ENCODE peak calls at places on chromosome 1, in four cellular contexts. One of them, this sample, is unnamed.

GRCh38 chr1:72570815-72571214 is 288.5 kb upstream of the NEGR1 start:
- DNase-seq in suprapubic skin: no peak
- DNase-seq in K562: no peak
- DNase-seq in A549: no peak
- DNase-seq in this sample: no peak

GRCh38 chr1:234707641-234708040 is 97.7 kb upstream of the IRF2BP2 start:
- DNase-seq in suprapubic skin: no peak
- DNase-seq in K562: no peak
- DNase-seq in A549: no peak
- DNase-seq in this sample: peak

GRCh38 chr1:19257178-19257914 is 5.7 kb downstream of the MRTO4 start:
- DNase-seq in suprapubic skin: no peak
- DNase-seq in K562: no peak
- DNase-seq in A549: no peak
- DNase-seq in this sample: no peak

GRCh38 chr1:154935749-154936415 is 637 bp downstream of the PMVK start:
- DNase-seq in suprapubic skin: no peak
- DNase-seq in K562: no peak
- DNase-seq in A549: no peak
- DNase-seq in this sample: peak

GRCh38 chr1:65362545-65362944 is 53.2 kb downstream of the DNAJC6 start:
- DNase-seq in suprapubic skin: no peak
- DNase-seq in K562: no peak
- DNase-seq in A549: no peak
- DNase-seq in this sample: no peak

GRCh38 chr1:80214888-80215540 is 1208.5 kb upstream of the ADGRL4 start:
- DNase-seq in suprapubic skin: no peak
- DNase-seq in K562: no peak
- DNase-seq in A549: no peak
- DNase-seq in this sample: no peak

GRCh38 chr1:84973493-84974334 is 23.2 kb downstream of the MCOLN2 start:
- DNase-seq in suprapubic skin: no peak
- DNase-seq in K562: no peak
- DNase-seq in A549: peak
- DNase-seq in this sample: no peak

GRCh38 chr1:40783001-40783905 is at the start of gene KCNQ4:
- DNase-seq in suprapubic skin: no peak
- DNase-seq in K562: peak
- DNase-seq in A549: no peak
- DNase-seq in this sample: peak

GRCh38 chr1:188715566-188715965 is 1762.1 kb downstream of the BRINP3 start:
- DNase-seq in suprapubic skin: no peak
- DNase-seq in K562: no peak
- DNase-seq in A549: peak
- DNase-seq in this sample: no peak

DNA sequence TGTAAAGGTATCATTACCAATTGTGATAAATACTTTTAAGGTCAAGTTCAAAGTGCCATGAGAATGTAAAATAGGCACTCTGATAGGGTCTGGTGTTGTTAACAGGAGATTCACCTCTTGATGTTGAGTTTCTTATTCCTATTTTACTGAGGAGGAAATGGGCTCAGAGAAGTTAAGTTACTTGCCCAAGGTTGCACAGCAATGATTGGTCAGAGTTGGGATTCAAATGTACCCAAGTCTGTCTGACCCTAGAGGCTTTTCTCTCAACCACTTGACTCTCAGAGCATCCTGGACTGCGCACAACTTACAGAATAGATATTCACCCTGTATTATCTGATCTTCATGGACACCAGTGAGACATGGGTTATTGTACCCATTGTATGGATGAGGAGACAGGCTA is 33.9 kb downstream of the SOX13 start:
- DNase-seq in suprapubic skin: no peak
- DNase-seq in K562: no peak
- DNase-seq in A549: no peak
- DNase-seq in this sample: no peak
- TF ChIP-seq CTCF in suprapubic skin: no peak
- TF ChIP-seq CTCF in K562: no peak
- TF ChIP-seq CTCF in A549: no peak
- TF ChIP-seq CTCF in this sample: no peak

DNA sequence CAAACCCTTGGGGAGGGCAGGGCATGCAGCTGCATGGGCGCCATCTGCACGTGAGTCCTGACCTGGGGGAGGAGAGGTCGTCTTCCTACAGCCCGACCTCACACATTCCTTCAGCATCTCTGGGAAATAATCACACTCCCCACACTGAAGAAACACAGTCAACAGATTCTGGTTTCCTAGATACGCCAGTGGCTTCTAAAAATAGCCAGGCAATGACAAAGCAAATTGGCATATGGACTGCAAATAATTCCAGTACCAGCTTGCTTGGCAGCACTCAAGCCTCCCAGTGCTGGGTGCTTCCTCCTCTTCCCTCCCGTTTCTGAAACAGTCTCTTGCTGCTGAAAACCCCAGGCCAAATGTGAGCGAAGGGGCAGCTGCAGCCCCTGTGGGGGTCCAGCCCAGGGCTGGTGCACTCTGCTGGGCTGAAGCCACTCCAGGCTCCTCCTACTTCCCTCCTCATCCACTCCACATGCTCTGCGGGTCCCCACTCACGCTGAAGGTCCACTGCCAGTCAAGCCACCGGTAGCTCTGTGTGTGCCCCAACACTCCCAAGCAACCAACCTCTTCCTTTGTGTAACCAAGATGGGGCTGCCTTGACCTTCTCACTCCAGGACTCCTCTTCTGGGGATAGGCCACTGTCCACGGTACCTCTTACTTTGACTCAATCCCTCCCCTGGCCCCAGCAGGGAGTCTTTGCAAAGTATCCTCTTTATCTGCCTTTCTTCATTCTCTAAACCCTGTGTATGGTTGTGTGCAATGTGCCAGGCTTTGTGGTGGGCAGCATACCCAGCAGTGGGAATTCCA is 69.0 kb downstream of the KCND3 start:
- DNase-seq in suprapubic skin: no peak
- DNase-seq in K562: no peak
- DNase-seq in A549: peak
- DNase-seq in this sample: peak
- TF ChIP-seq EP300 in suprapubic skin: no peak
- TF ChIP-seq EP300 in K562: no peak
- TF ChIP-seq EP300 in A549: no peak
- TF ChIP-seq EP300 in this sample: no peak

DNA sequence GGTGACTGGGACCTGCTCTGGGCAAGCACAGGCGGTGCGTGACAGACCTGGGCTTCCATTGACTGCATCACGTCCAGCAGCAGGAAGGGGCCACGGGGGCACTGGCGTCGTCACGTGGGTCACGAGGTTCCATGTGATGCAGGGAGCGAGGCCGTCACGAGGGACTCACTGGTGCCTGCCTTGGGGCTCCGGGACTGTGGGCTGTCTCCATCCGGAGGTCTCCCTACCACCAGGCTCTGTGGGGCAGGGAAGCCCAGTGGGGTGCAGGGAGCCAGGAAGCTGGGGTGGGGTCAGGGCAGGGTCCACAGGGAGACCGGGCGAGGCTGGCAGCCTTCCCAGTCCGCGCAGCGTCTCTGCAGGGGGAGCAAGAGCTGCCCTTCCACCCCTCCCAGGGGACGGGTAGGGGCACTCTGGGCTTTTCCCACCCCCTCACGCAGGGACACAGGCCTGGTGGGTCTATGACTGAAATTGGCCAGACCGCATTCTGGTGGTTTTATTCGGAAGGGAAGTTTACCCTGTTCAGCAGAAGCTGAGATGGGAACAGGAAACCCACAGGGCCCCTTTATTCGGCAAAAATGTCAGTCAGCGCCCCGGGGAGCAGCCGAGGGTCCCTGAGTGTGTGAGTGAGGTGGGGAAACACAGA is 416 bp upstream of the TNFRSF14 start:
- DNase-seq in suprapubic skin: peak
- DNase-seq in K562: no peak
- DNase-seq in A549: no peak
- DNase-seq in this sample: peak
- TF ChIP-seq POLR2A in suprapubic skin: no peak
- TF ChIP-seq POLR2A in K562: no peak
- TF ChIP-seq POLR2A in A549: no peak
- TF ChIP-seq POLR2A in this sample: peak

DNA sequence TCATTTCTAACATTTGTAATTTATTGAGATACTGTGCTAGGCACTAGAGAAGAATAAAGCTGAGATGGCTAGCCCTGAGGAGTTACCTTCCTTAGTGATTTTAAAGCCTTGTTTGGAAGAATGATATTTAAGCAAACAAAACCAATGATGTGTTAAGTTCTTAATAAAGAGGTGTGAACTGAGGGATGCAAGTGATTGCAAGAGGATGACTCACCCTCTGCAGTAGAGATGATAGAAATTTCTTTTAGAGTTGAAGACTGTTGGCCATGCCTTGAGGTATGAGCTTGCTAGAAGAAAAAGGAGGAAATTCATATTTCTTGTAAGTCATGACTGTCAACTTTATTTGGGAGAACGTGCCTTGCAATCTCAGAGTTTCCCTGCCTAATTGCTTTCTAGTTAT is 94.7 kb downstream of the PLA2G4A start:
- DNase-seq in suprapubic skin: no peak
- DNase-seq in K562: no peak
- DNase-seq in A549: no peak
- DNase-seq in this sample: no peak
- TF ChIP-seq CTCF in suprapubic skin: no peak
- TF ChIP-seq CTCF in K562: no peak
- TF ChIP-seq CTCF in A549: no peak
- TF ChIP-seq CTCF in this sample: no peak

DNA sequence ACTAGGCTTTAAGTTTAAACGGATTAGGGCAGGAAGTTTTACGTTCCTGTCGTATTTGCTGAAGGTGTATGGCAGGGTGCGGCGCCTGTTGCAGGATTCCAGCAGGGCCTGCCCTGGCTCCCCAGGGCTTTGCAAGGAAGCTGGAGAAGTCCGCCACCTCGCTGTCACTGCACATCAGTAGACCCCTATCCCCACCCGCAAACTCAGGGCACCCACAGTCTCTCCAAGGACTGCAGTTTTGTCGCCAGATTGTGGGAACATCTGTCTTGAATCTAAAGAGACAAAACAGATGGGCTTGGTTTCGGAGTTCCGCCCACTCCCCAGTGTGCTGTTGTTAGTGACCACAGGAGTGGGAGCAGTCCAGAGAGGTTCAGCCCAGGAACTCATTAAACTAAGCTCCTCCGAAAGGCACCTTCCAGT is 110.9 kb downstream of the CDC7 start:
- DNase-seq in suprapubic skin: no peak
- DNase-seq in K562: no peak
- DNase-seq in A549: peak
- DNase-seq in this sample: peak
- TF ChIP-seq EP300 in suprapubic skin: no peak
- TF ChIP-seq EP300 in K562: no peak
- TF ChIP-seq EP300 in A549: no peak
- TF ChIP-seq EP300 in this sample: no peak